ENCODE peak calls at places on chromosomes 13 and 19, in nine cellular contexts. G is substantia nigra; P is cardiac muscle cell; R is IMR-90; J is A549; H is CD4-positive, alpha-beta T cell; W is neuronal stem cell; Y is hepatocyte; A is esophagus muscularis mucosa. M is an unnamed sample.

GRCh38 chr19:11180346-11180745 is 17.0 kb downstream of the KANK2 start:
- DNase-seq in G (no peak), P (no peak), R (no peak), J (no peak), H (no peak), W (no peak), Y (no peak), A (no peak), M (no peak)

GRCh38 chr19:15247107-15248014 is 15.1 kb upstream of the EPHX3 start:
- DNase-seq in G (no peak), P (no peak), R (no peak), J (no peak), H (no peak), W (no peak), Y (no peak), A (no peak), M (no peak)

GRCh38 chr19:6945733-6946132 is 58.4 kb downstream of the ADGRE1 start:
- DNase-seq in G (no peak), P (no peak), R (no peak), J (no peak), H (no peak), W (no peak), Y (no peak), A (no peak), M (no peak)

GRCh38 chr19:54262066-54262465 is 5.0 kb upstream of the LILRB5 start:
- DNase-seq in G (no peak), P (no peak), R (no peak), J (no peak), H (no peak), W (no peak), Y (no peak), A (no peak), M (no peak)

GRCh38 chr13:42777476-42777875 is 3.9 kb upstream of the FAM216B start:
- DNase-seq in G (no peak), P (no peak), R (peak), J (no peak), H (no peak), W (no peak), Y (no peak), A (no peak), M (no peak)

GRCh38 chr19:13026478-13026999 is 31.3 kb downstream of the NFIX start:
- DNase-seq in G (no peak), P (peak), R (peak), J (peak), H (no peak), W (no peak), Y (peak), A (no peak), M (no peak)

GRCh38 chr13:73997964-73998363 is 136.2 kb downstream of the KLF12 start:
- DNase-seq in G (no peak), P (no peak), R (no peak), J (no peak), H (no peak), W (no peak), Y (no peak), A (no peak), M (no peak)

GRCh38 chr13:74886496-74886895 is 595.5 kb downstream of the TBC1D4 start:
- DNase-seq in G (no peak), P (peak), R (peak), J (peak), H (no peak), W (no peak), Y (no peak), A (no peak), M (no peak)

GRCh38 chr19:52221831-52222375 is 32.1 kb downstream of the PPP2R1A start:
- DNase-seq in G (no peak), P (no peak), R (peak), J (no peak), H (no peak), W (no peak), Y (no peak), A (no peak), M (no peak)

GRCh38 chr13:106143392-106143791 is 392.1 kb downstream of the EFNB2 start:
- DNase-seq in G (no peak), P (no peak), R (peak), J (no peak), H (no peak), W (no peak), Y (no peak), A (no peak), M (no peak)

GRCh38 chr19:8208119-8208709 is 956 bp upstream of the CERS4 start:
- DNase-seq in G (peak), P (peak), R (no peak), J (no peak), H (no peak), W (no peak), Y (peak), A (no peak), M (no peak)

GRCh38 chr19:15374796-15375440 is 4.7 kb downstream of the AKAP8 start:
- DNase-seq in G (no peak), P (no peak), R (no peak), J (no peak), H (no peak), W (no peak), Y (no peak), A (no peak), M (no peak)

GRCh38 chr19:10085641-10086031 is 481 bp upstream of the SHFL start:
- DNase-seq in G (no peak), P (no peak), R (no peak), J (no peak), H (no peak), W (no peak), Y (no peak), A (no peak), M (no peak)
- H3K27ac ChIP-seq in G (peak), P (no peak), R (no peak), J (peak), H (peak), W (no peak), Y (no peak), A (peak), M (peak)

DNA sequence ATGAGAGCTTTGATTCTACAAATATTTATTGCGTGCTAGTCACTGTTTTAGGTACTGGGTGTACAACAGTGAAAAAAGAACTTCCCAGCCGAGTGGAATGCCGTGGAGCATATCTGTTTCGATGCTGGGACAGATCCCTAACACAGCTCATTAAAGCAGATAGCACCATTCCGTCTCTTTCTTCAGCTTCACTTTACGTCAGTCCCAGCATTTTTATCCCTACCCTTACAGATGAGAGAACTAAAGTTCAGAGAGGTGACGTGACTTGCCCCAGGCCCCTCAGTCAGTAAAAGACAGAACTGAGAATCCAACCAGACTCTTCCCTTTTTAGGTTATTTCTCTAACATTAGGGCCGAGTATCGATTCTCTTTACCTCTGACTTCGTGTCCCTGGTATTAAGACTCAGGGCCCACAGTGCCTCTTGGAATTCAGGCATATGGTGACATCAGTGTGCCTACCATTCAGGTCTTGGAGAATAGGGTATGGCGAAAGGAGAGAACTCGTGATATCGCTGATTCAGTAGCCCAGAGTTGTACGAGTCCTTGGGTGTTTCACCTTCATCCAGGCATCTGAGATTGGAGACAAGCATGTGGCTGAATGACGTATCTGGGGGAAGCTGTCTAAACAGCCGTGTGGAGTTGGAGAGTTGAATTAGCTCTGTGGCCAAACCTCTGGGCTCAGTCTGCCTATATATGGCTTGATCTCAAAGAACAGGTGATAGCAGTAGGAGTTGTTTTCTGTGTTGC is 27.1 kb downstream of the ACTN4 start:
- DNase-seq in G (no peak), P (no peak), R (peak), J (no peak), H (no peak), W (no peak), Y (peak), A (no peak), M (no peak)
- H3K27ac ChIP-seq in G (peak), P (peak), R (peak), J (peak), H (no peak), W (no peak), Y (peak), A (peak), M (no peak)

GRCh38 chr13:98664924-98665637 is 87.4 kb downstream of the SLC15A1 start:
- DNase-seq in G (no peak), P (no peak), R (no peak), J (no peak), H (no peak), W (no peak), Y (no peak), A (no peak), M (peak)
- H3K27ac ChIP-seq in G (no peak), P (no peak), R (no peak), J (no peak), H (no peak), W (no peak), Y (no peak), A (no peak), M (peak)

DNA sequence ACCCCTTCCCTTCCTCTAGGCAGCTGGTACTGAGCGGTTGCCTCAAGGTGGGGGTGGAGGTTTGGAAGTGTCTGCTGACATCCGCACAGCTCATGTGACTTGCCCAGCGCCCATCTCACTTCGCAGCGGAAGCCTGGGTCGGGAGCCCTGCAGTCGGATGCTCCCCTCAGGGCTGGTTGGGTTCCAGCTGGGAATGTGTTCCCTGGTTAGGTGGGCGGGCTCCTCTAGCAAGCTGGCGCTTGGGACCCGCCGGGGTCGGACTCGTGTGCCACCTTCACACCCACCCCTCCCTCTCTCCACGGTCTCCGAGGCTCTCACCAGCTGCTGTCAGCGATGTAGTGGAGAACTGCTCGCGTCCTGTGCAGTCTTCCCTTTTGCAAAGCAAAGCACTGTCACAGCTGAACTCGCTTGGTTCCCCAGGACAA is 10.2 kb downstream of the PPP1R37 start:
- DNase-seq in G (no peak), P (peak), R (no peak), J (no peak), H (peak), W (no peak), Y (no peak), A (no peak), M (no peak)
- H3K27ac ChIP-seq in G (peak), P (no peak), R (no peak), J (no peak), H (peak), W (peak), Y (peak), A (no peak), M (no peak)

DNA sequence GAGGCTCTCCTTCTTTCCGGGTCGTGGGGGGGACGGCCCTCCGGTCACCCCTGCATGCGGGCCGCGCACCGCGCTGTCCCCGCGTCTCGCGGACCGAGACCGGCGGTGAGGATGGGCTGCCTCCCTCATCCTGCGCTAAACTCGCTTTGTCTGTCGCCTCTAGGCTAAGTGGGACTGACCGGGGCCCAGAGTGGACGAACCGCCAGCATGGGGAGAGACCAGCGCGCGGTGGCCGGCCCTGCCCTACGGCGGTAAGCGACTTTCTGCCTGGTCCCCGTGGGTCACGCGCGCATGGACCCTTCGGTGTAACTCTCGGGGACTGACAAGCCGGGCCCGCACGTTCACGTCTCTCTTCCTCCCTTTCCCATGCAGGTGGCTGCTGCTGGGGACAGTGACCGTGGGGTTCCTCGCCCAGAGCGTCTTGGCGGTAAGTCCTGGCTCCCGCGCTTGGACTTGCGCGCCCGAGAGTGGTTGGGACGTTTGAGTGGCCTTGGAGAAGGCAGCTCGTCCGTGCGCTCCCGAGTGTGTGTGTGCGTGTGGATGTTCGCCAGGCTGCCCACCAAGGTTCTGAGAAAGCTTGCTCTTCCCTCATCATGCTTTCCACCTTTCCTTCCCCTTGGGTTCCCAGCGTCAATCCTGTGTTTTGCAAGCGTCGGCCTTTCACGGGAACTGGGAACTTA is 753 bp downstream of the COL4A2 start:
- DNase-seq in G (no peak), P (peak), R (peak), J (peak), H (no peak), W (peak), Y (peak), A (no peak), M (no peak)
- H3K27ac ChIP-seq in G (no peak), P (peak), R (peak), J (peak), H (no peak), W (peak), Y (peak), A (peak), M (no peak)

GRCh38 chr13:20814224-20814910 is 40.6 kb upstream of the EEF1AKMT1 start:
- DNase-seq in G (no peak), P (peak), R (peak), J (peak), H (no peak), W (no peak), Y (peak), A (peak), M (no peak)
- H3K27ac ChIP-seq in G (no peak), P (peak), R (peak), J (peak), H (no peak), W (no peak), Y (peak), A (peak), M (no peak)